ENCODE peak calls at places on chromosome 5, in four cellular contexts. X, E, N and A are unnamed samples.

GRCh38 chr5:80054682-80055081 is 19.5 kb downstream of the THBS4 start:
- DNase-seq in E (no peak), X (no peak), N (no peak), A (no peak)

GRCh38 chr5:88142801-88143692 is 125.6 kb downstream of the TMEM161B start:
- DNase-seq in N (no peak), E (no peak), X (no peak), A (no peak)

GRCh38 chr5:78799254-78800017 is 150.9 kb upstream of the LHFPL2 start:
- DNase-seq in E (no peak), X (no peak), N (no peak), A (no peak)

GRCh38 chr5:150904479-150905311 is at the start of gene ZNF300:
- DNase-seq in X (peak), E (peak), N (peak), A (peak)

GRCh38 chr5:163540711-163541110 is 35.3 kb downstream of the MAT2B start:
- DNase-seq in N (no peak), X (no peak), E (no peak), A (no peak)

GRCh38 chr5:126480824-126481223 is 57.6 kb downstream of the GRAMD2B start:
- DNase-seq in X (no peak), N (no peak), E (no peak), A (no peak)

GRCh38 chr5:168334161-168335094 is 43.0 kb downstream of the WWC1 start:
- DNase-seq in N (no peak), E (no peak), X (no peak), A (no peak)

GRCh38 chr5:38479315-38479904 is 77.0 kb downstream of the LIFR start:
- DNase-seq in E (no peak), X (no peak), N (no peak), A (no peak)

GRCh38 chr5:88883566-88884434 is 816 bp upstream of the MEF2C start:
- DNase-seq in N (peak), E (no peak), X (peak), A (no peak)

GRCh38 chr5:78509884-78510769 is 138.4 kb downstream of the LHFPL2 start:
- DNase-seq in X (peak), E (peak), N (peak), A (no peak)

GRCh38 chr5:138603521-138603920 is 28.3 kb upstream of the HSPA9 start:
- DNase-seq in E (no peak), N (no peak), X (no peak), A (no peak)

GRCh38 chr5:132206782-132207181 is 20.9 kb downstream of the P4HA2 start:
- DNase-seq in N (no peak), X (no peak), E (no peak), A (no peak)